ENCODE peak calls at places on chromosomes 13 and 19, in ten cellular contexts. J is AG10803, M is suprapubic skin, R is cardiac muscle cell, X is kidney epithelial cell, Z is upper lobe of right lung, P is left lung, A is foreskin fibroblast, D is choroid plexus epithelial cell, C is bronchial epithelial cell. V is an unnamed sample.

GRCh38 chr19:55838906-55839305 is 2.6 kb downstream of the NLRP4 start:
- DNase-seq in A (no peak), X (no peak), P (no peak), M (no peak), D (no peak), R (no peak), Z (no peak), C (no peak), J (no peak), V (no peak)

GRCh38 chr13:107450426-107450825 is 764.9 kb downstream of the LIG4 start:
- DNase-seq in R (peak; percentile 43), M (no peak), X (no peak), Z (no peak), D (peak; percentile 56), P (no peak), J (no peak), A (no peak), C (no peak), V (no peak)

GRCh38 chr13:30111810-30112209 is 195.5 kb downstream of the KATNAL1 start:
- DNase-seq in J (no peak), P (no peak), Z (no peak), A (peak; percentile 19), R (no peak), C (no peak), M (no peak), X (no peak), D (no peak), V (peak; percentile 39)

GRCh38 chr19:29305268-29305667 is 92.3 kb upstream of the UQCRFS1 start:
- DNase-seq in D (no peak), A (no peak), Z (no peak), C (no peak), J (no peak), R (no peak), M (no peak), X (no peak), P (no peak), V (no peak)

GRCh38 chr19:4749870-4750269 is 26.2 kb upstream of the DPP9 start:
- DNase-seq in M (no peak), D (no peak), R (no peak), P (no peak), Z (no peak), A (peak; percentile 4), C (no peak), X (no peak), J (no peak), V (no peak)

GRCh38 chr13:27813826-27814225 is 21.5 kb downstream of the GSX1 start:
- DNase-seq in X (no peak), Z (no peak), M (no peak), P (no peak), C (no peak), A (no peak), J (no peak), D (no peak), R (no peak), V (no peak)

GRCh38 chr19:41354343-41354974 is 737 bp upstream of the TGFB1 start:
- DNase-seq in R (no peak), A (no peak), J (no peak), D (no peak), P (peak; percentile 82), Z (no peak), C (no peak), M (no peak), X (no peak), V (no peak)

GRCh38 chr19:29753190-29753933 is 38.3 kb upstream of the C19orf12 start:
- DNase-seq in J (no peak), D (no peak), R (no peak), P (peak; percentile 57), M (no peak), X (no peak), A (no peak), C (no peak), Z (no peak), V (no peak)

GRCh38 chr13:22220186-22221160 is 549.6 kb downstream of the FGF9 start:
- DNase-seq in A (no peak), C (no peak), Z (no peak), X (no peak), D (no peak), R (no peak), P (no peak), M (no peak), J (peak; percentile 74), V (no peak)

GRCh38 chr13:67043901-67044300 is 186.2 kb downstream of the PCDH9 start:
- DNase-seq in A (peak; percentile 73), D (peak; percentile 70), X (no peak), C (no peak), J (no peak), Z (no peak), P (no peak), R (peak; percentile 75), M (no peak), V (no peak)

GRCh38 chr19:44282846-44283245 is 22.0 kb downstream of the ZNF235 start:
- DNase-seq in D (no peak), R (no peak), X (no peak), P (no peak), M (no peak), C (peak; percentile 79), J (no peak), A (peak; percentile 47), Z (no peak), V (no peak)

GRCh38 chr13:49023441-49023840 is 47.7 kb downstream of the FNDC3A start:
- DNase-seq in X (peak; percentile 48), D (peak; percentile 67), R (peak; percentile 38), C (peak; percentile 87), J (peak; percentile 69), M (no peak), A (peak; percentile 85), Z (no peak), P (no peak), V (no peak)

GRCh38 chr19:47560999-47561398 is 11.9 kb downstream of the ZNF541 start:
- DNase-seq in D (no peak), R (no peak), J (no peak), A (no peak), P (no peak), M (no peak), X (no peak), Z (no peak), C (no peak), V (peak; percentile 40)

GRCh38 chr13:22061371-22061805 is 390.5 kb downstream of the FGF9 start:
- DNase-seq in R (no peak), Z (no peak), A (no peak), J (no peak), M (no peak), P (no peak), X (no peak), C (no peak), D (no peak), V (peak; percentile 79)

GRCh38 chr13:111909501-111909900 is 157.4 kb upstream of the SOX1 start:
- DNase-seq in Z (no peak), R (no peak), C (no peak), J (no peak), M (no peak), A (no peak), X (no peak), P (no peak), D (no peak), V (no peak)

DNA sequence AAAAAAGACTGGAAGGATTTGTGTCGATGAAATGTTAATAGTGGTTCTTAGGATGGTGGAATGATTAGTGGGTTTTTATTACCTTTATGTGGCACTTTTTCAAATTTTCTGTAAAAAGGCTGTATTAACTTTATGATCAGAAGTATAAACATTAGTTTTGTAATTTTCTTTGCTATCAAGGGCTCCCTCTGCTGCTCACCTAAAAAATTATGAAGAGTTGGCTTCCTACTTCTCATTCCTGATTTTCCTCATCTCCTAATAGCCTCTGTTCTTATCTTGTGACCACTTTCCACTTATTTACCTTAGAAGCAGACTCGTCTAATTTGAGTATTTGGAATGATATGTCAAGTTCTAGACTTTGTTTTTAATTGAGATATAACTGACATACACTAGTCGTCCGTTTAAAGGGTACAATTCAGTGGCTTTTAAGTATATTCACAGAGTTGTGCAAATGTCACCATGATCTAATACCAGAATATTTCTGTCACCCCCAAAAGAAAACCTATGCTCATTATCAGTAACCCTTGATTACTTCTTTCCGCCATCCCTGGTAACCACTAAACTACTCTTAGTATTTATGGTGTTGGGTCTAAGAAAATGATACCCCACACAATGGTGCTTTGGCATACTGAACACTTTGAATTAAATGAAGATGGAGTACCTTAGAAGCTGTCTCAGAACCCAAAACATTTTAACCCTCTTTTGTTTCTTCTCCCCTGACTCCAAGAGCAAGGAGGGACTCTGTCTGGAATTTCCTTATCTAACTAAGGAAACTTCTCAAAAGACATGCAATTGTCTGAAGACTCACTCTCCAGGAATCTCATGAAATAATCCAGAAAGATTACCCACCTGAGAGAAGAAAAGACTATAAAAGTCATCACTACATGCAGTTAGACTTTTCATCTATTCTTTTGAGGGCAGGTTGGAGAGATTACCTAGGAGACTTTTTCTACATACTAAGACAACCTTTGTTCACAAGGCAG is 311.3 kb downstream of the DLEU7 start:
- DNase-seq in X (no peak), M (no peak), P (no peak), R (peak; percentile 67), A (peak; percentile 65), J (peak; percentile 53), Z (no peak), C (peak; percentile 32), D (peak; percentile 69), V (no peak)
- TF ChIP-seq CTCF in X (peak; percentile 36), M (no peak), P (peak; percentile 35), R (peak; percentile 56), A (peak; percentile 36), J (peak; percentile 72), Z (peak; percentile 70), C (peak; percentile 36), D (peak; percentile 60), V (peak; percentile 20)

GRCh38 chr13:95536629-95537241 is 15.8 kb upstream of the CLDN10 start:
- DNase-seq in C (peak; percentile 44), R (peak; percentile 57), M (no peak), J (peak; percentile 34), D (peak; percentile 65), Z (no peak), X (no peak), P (no peak), A (peak; percentile 55), V (peak; percentile 35)
- H3K4me3 ChIP-seq in C (no peak overlapping the region), R (no peak overlapping the region), M (no peak overlapping the region), J (no peak overlapping the region), D (no peak overlapping the region), Z (no peak overlapping the region), X (no peak overlapping the region), P (no peak overlapping the region), A (no peak overlapping the region), V (no peak overlapping the region)

GRCh38 chr13:98474292-98474691 is 102.6 kb downstream of the STK24 start:
- DNase-seq in C (no peak), J (no peak), X (no peak), M (peak; percentile 51), R (no peak), P (no peak), Z (no peak), D (no peak), A (no peak), V (no peak)
- TF ChIP-seq CTCF in C (no peak), J (no peak), X (no peak), M (no peak), R (no peak), P (no peak), Z (no peak), D (no peak), A (no peak), V (no peak)

GRCh38 chr19:51760811-51761356 is at the start of gene FPR2:
- DNase-seq in M (no peak), C (no peak), A (no peak), J (no peak), P (no peak), X (no peak), R (no peak), Z (no peak), D (peak; percentile 35), V (no peak)

DNA sequence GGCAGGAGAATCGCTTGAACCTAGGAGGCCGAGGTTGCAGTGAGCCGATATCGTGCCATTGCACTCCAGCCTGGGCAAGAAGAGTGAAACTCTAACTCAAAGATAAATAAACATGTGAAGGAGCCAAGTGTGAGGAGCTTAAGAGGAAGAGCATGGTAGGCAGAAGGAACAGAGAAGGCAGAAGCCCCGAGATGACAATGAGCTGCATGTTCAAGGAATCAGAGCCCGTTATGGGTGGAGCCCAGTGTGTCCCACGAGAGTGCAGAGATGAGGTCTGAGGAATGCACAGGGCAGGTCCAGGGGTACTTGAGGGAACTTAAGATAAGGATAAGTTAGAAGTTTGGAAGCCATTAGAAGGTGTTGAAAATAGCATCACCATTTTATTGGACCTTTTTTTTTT is 716 bp downstream of the FPR2 start:
- DNase-seq in P (no peak), M (no peak), Z (no peak), D (no peak), R (no peak), A (no peak), C (no peak), X (no peak), J (no peak), V (no peak)
- H3K4me3 ChIP-seq in P (peak overlapping the region; percentile 41), M (no peak overlapping the region), Z (no peak overlapping the region), D (no peak overlapping the region), R (no peak overlapping the region), A (no peak overlapping the region), C (no peak overlapping the region), X (no peak overlapping the region), J (no peak overlapping the region), V (no peak overlapping the region)

V was measured in GM12865.